ENCODE peak calls at places on chromosomes 4 and X, in six cellular contexts. Z is cardiac fibroblast, X is fibroblast of mammary gland, R is left lung, H is ascending aorta, J is spleen. W is an unnamed sample.

GRCh38 chr4:135201081-135201480 is 999.5 kb upstream of the PABPC4L start:
- DNase-seq in J (no peak), H (no peak), X (no peak), Z (no peak), R (no peak), W (no peak)

GRCh38 chrX:24014388-24015018 is 12.5 kb downstream of the KLHL15 start:
- DNase-seq in J (no peak), Z (peak), X (peak), R (no peak), H (no peak), W (no peak)

GRCh38 chr4:81217794-81218193 is 2.8 kb upstream of the PRKG2 start:
- DNase-seq in J (no peak), R (no peak), Z (no peak), X (no peak), H (no peak), W (no peak)

GRCh38 chr4:88818650-88819470 is 121.2 kb upstream of the NAP1L5 start:
- DNase-seq in H (no peak), Z (peak), J (no peak), R (peak), X (peak), W (no peak)

GRCh38 chr4:55125087-55125721 is at the start of gene KDR:
- DNase-seq in R (peak), H (no peak), J (no peak), Z (peak), X (peak), W (peak)

GRCh38 chr4:47483722-47484121 is 1.4 kb upstream of the ATP10D start:
- DNase-seq in J (no peak), H (no peak), X (no peak), Z (no peak), R (no peak), W (no peak)

GRCh38 chrX:57156397-57157049 is 19.3 kb upstream of the SPIN2A start:
- DNase-seq in Z (peak), J (no peak), R (no peak), X (peak), H (no peak), W (no peak)

GRCh38 chr4:164252286-164252685 is 501.6 kb upstream of the SMIM31 start:
- DNase-seq in Z (no peak), R (no peak), J (no peak), H (no peak), X (peak), W (no peak)

GRCh38 chr4:177726111-177726510 is 283.9 kb upstream of the AGA start:
- DNase-seq in J (no peak), Z (no peak), R (no peak), H (no peak), X (peak), W (no peak)

GRCh38 chr4:45358573-45359506 is 632.5 kb upstream of the GNPDA2 start:
- DNase-seq in R (no peak), X (no peak), Z (no peak), H (no peak), J (no peak), W (no peak)

GRCh38 chr4:16582036-16582435 is 316.4 kb downstream of the LDB2 start:
- DNase-seq in J (no peak), Z (no peak), H (no peak), X (no peak), R (no peak), W (no peak)

GRCh38 chr4:56613101-56613862 is 67.8 kb downstream of the HOPX start:
- DNase-seq in Z (peak), J (no peak), X (peak), H (no peak), R (no peak), W (no peak)

GRCh38 chr4:148017801-148018200 is 285.9 kb downstream of the ARHGAP10 start:
- DNase-seq in R (no peak), J (no peak), X (no peak), H (no peak), Z (peak), W (no peak)

GRCh38 chr4:146342600-146343192 is 128.4 kb downstream of the REELD1 start:
- DNase-seq in R (no peak), Z (peak), J (no peak), X (peak), H (no peak), W (no peak)

GRCh38 chr4:721261-722171 is 15.9 kb downstream of the PCGF3 start:
- DNase-seq in J (peak), Z (peak), H (no peak), X (peak), R (no peak), W (no peak)

GRCh38 chr4:182348947-182349346 is 105.7 kb downstream of the TENM3 start:
- DNase-seq in Z (no peak), H (no peak), J (no peak), R (no peak), X (no peak), W (no peak)

GRCh38 chr4:111136438-111136837 is 513.6 kb upstream of the PITX2 start:
- DNase-seq in J (no peak), H (no peak), X (peak), Z (peak), R (no peak), W (no peak)

GRCh38 chr4:94457692-94458106 is 6.0 kb downstream of the PDLIM5 start:
- DNase-seq in R (no peak), Z (peak), J (no peak), X (no peak), H (no peak), W (no peak)

GRCh38 chr4:74997942-74998341 is 65.0 kb downstream of the PARM1 start:
- DNase-seq in X (no peak), J (no peak), H (no peak), Z (no peak), R (no peak), W (no peak)

GRCh38 chr4:75002381-75002780 is 69.5 kb downstream of the PARM1 start:
- DNase-seq in R (no peak), J (no peak), X (no peak), H (no peak), Z (peak), W (no peak)

GRCh38 chr4:74999714-75000309 is 66.9 kb downstream of the PARM1 start:
- DNase-seq in H (no peak), J (no peak), Z (no peak), X (no peak), R (no peak), W (no peak)

DNA sequence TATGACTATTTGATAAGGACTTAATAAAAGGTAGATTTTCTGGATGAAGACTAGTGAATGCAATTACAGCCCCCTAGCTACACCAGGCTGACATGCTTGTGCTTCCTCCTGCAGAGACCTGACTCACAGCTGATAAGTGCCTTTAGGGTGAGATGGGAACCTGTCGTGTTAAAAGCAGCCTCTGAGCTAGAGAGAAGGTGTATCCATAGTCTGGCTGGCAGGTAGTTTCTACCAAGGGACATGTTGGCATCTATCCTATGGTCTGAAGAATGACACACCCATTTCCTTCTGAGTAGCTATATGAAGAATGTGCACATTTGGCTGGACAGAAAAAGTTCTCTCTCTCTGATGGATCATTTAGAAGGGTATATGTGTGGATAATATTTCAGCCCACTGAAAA is 64.1 kb downstream of the PARM1 start:
- DNase-seq in R (no peak), Z (no peak), J (no peak), H (no peak), X (no peak), W (no peak)
- TF ChIP-seq CTCF in R (no peak), Z (no peak), J (no peak), H (no peak), X (no peak), W (no peak)

GRCh38 chrX:31213941-31214340 is 142.1 kb upstream of the FTHL17 start:
- DNase-seq in Z (no peak), X (peak), J (no peak), R (no peak), H (no peak), W (no peak)
- TF ChIP-seq CTCF in Z (peak), X (peak), J (peak), R (no peak), H (peak), W (peak)

DNA sequence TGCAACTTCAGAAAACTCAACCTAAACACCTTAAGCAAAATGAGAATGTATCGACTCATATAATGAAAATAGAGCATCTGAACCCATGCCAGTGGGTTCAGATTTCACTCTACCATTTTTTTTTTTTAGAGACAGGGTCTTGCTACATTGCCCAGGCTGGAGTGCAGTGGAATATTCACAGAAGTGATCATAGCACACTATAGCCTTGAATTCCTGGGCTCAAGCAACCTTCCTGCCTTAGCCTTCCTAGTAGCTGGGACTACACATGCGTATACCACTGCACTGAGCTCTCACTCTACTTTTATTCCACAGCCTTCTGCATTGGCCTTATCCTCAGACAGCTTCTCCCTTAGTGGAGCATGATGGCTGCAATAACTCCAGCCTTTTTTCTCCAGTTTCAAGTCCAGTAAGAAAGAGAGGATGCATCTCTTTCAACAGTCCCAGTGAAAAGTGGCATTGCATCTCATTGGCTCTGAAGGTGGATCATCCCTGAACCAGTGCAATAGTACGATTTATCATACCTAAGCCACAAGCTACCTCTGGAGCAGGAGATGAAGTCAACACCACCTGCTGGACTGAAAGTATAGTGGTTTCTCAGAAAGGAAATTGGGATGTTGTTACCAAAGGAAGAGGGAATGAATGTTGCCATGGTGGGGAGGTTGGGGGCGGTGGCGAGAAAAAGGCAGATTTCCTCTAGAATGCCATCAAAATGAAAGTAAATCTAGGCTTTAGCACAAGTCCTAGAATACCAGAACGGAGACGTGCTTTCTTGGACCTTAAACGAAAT is 2.0 kb upstream of the SOD3 start:
- DNase-seq in H (no peak), J (no peak), R (no peak), Z (no peak), X (peak), W (no peak)
- TF ChIP-seq CTCF in H (peak), J (no peak), R (no peak), Z (peak), X (peak), W (peak)

DNA sequence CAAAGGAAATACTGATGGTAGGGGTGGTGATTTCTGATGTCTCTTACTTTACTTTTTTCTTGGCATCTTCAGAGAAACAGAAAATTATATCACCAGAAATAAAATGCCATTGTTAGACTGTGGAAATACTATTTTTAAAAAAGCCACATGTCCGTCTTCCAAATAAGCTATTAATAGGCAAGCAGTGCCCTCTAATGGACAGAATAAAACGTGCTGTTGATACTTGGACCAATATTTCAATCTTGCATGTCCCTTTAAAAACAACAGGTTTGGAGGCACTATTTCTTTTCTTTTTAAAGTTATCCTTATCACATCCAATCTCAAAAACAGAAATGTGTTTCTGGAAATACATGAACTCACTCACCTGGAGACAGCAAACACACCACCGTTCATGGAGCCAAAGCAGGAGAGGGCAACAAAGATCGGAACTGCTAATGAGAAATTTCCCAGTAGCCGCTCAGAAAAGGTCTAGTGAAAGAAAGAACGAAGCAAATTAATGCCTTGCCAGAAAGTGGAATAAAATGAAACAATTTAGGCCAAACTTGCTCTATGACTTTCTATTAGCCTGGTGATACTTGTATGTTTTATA is 59.2 kb downstream of the SLC7A11 start:
- DNase-seq in R (no peak), J (no peak), Z (peak), X (peak), H (no peak), W (no peak)
- TF ChIP-seq CTCF in R (peak), J (peak), Z (peak), X (peak), H (peak), W (peak)

GRCh38 chr4:2280531-2281300 is 18.8 kb upstream of the MXD4 start:
- DNase-seq in H (no peak), Z (no peak), X (no peak), R (no peak), J (peak), W (no peak)
- TF ChIP-seq CTCF in H (no peak), Z (no peak), X (peak), R (no peak), J (no peak), W (peak)

DNA sequence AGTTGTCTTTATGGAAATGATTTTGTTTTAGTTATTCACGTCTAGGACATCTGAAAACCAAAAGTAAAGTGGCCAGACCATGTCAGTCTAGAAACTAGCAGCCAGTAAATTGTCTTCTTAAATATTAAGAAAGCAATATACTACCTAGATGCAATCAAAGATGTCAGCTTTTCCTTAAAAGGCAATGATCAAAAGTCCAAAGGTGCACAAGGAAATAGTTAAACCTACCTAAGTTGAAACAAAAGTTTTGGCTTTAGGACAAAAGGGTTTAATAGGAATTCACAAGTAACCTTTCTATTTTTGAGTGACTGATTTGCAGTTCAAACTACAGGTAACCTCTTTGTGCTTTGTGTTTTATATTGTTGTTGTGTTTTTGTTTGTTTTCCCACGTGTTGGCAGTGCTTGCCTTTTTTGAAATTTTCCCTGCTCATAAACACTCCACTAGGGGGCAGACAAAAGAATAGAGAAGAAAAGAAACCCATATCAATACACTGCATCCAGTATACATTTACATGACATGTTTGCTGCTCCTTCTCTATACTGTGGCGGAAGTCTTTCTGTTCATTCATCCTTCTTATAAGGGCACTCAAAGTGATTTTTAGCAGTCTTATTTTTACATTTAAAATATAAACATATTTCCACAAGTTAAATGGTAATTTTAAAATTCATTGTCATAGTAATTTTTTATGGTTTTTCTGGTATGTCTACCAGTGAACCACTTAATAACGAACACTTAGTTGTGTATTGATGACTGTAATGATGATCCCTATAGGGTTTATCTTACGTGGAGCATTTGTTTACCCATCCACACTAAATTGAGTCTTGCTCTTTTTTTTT is 62.7 kb downstream of the GAB1 start:
- DNase-seq in Z (peak), X (peak), R (no peak), H (no peak), J (no peak), W (no peak)
- TF ChIP-seq CTCF in Z (peak), X (peak), R (peak), H (peak), J (peak), W (peak)

GRCh38 chr4:124090007-124090406 is 622.5 kb downstream of the ANKRD50 start:
- DNase-seq in R (no peak), X (no peak), Z (no peak), H (no peak), J (no peak), W (no peak)
- TF ChIP-seq CTCF in R (no peak), X (no peak), Z (no peak), H (no peak), J (no peak), W (no peak)

GRCh38 chrX:47690175-47690574 is 31.2 kb upstream of the UXT start:
- DNase-seq in J (peak), R (no peak), H (no peak), Z (peak), X (peak), W (no peak)
- TF ChIP-seq CTCF in J (no peak), R (no peak), H (no peak), Z (no peak), X (no peak), W (no peak)

W was measured in D721Med.